ENCODE peak calls at places on chromosomes 13 and 19, in four cellular contexts. M, W, S and N are unnamed samples.

GRCh38 chr19:15583346-15583745 is 31.7 kb upstream of the CYP4F8 start:
- DNase-seq in M (no peak), S (no peak), W (no peak), N (no peak)

GRCh38 chr19:15101479-15102082 is 5.6 kb upstream of the SYDE1 start:
- DNase-seq in W (no peak), S (no peak), M (peak), N (peak)

GRCh38 chr13:77519808-77520207 is 15.7 kb upstream of the SCEL start:
- DNase-seq in M (no peak), S (no peak), W (no peak), N (no peak)

GRCh38 chr13:45034342-45034741 is 45.0 kb downstream of the GPALPP1 start:
- DNase-seq in S (no peak), W (no peak), M (no peak), N (no peak)

GRCh38 chr13:39144941-39145533 is 106.8 kb downstream of the NHLRC3 start:
- DNase-seq in M (no peak), S (no peak), W (no peak), N (no peak)

GRCh38 chr13:43664700-43665191 is 122.0 kb downstream of the ENOX1 start:
- DNase-seq in M (no peak), S (no peak), W (no peak), N (no peak)

GRCh38 chr19:22882797-22883196 is 50.7 kb downstream of the ZNF723 start:
- DNase-seq in M (no peak), S (no peak), W (no peak), N (no peak)

GRCh38 chr19:2372076-2372612 is 12.1 kb downstream of the TMPRSS9 start:
- DNase-seq in M (no peak), S (no peak), W (no peak), N (no peak)

GRCh38 chr13:60572003-60572792 is 175.2 kb downstream of the TDRD3 start:
- DNase-seq in S (no peak), M (no peak), W (no peak), N (no peak)

GRCh38 chr19:52048604-52049493 is at the start of gene ZNF432:
- DNase-seq in M (peak), S (peak), W (peak), N (peak)

GRCh38 chr19:5298502-5298901 is 42.1 kb downstream of the PTPRS start:
- DNase-seq in S (no peak), W (no peak), M (no peak), N (no peak)

GRCh38 chr13:110000534-110001345 is 214.4 kb upstream of the IRS2 start:
- DNase-seq in M (no peak), S (no peak), W (no peak), N (no peak)